ENCODE peak calls at places on chromosomes 7 and 10, in four cellular contexts. Z is PC-9, O is uterus, R is Peyer's patch. D is an unnamed sample.

GRCh38 chr7:45874408-45875131 is 1.7 kb upstream of the CCDC201 start:
- DNase-seq in Z (peak; percentile 82), O (no peak), R (no peak), D (no peak)

GRCh38 chr7:114819629-114820362 is 102.1 kb upstream of the MDFIC start:
- DNase-seq in Z (peak; percentile 94), O (no peak), R (no peak), D (no peak)

GRCh38 chr7:26008428-26008827 is 143.6 kb upstream of the NFE2L3 start:
- DNase-seq in Z (peak; percentile 25), O (no peak), R (no peak), D (no peak)

GRCh38 chr10:34813626-34814227 is 1.4 kb downstream of the PARD3 start:
- DNase-seq in Z (peak; percentile 47), O (no peak), R (no peak), D (no peak)

GRCh38 chr7:93943816-93944540 is 22.4 kb downstream of the GNG11 start:
- DNase-seq in Z (no peak), O (no peak), R (no peak), D (no peak)

GRCh38 chr10:130466271-130466997 is 330.2 kb downstream of the GLRX3 start:
- DNase-seq in Z (no peak), O (no peak), R (no peak), D (no peak)

GRCh38 chr10:96616961-96617360 is 30.1 kb upstream of the TM9SF3 start:
- DNase-seq in Z (no peak), O (no peak), R (no peak), D (no peak)

GRCh38 chr10:78910886-78911285 is 157.9 kb upstream of the ZMIZ1 start:
- DNase-seq in Z (no peak), O (no peak), R (peak; percentile 37), D (no peak)

GRCh38 chr7:39951156-39951942 is 1.3 kb downstream of the CDK13 start:
- DNase-seq in Z (peak; percentile 59), O (peak; percentile 41), R (peak; percentile 74), D (peak; percentile 70)

GRCh38 chr7:105920766-105921165 is 42.3 kb upstream of the CDHR3 start:
- DNase-seq in Z (no peak), O (no peak), R (no peak), D (no peak)

GRCh38 chr7:148754912-148755311 is 56.2 kb downstream of the CUL1 start:
- DNase-seq in Z (no peak), O (no peak), R (no peak), D (no peak)

GRCh38 chr7:2522780-2523433 is 3.3 kb downstream of the LFNG start:
- DNase-seq in Z (peak; percentile 92), O (no peak), R (peak; percentile 84), D (peak; percentile 69)

GRCh38 chr10:59126277-59126676 is 50.2 kb upstream of the PHYHIPL start:
- DNase-seq in Z (no peak), O (no peak), R (no peak), D (no peak)

GRCh38 chr7:156554488-156554887 is 86.1 kb upstream of the RNF32 start:
- DNase-seq in Z (no peak), O (no peak), R (no peak), D (no peak)

GRCh38 chr7:106927541-106927940 is 62.5 kb downstream of the PIK3CG start:
- DNase-seq in Z (no peak), O (no peak), R (no peak), D (no peak)

GRCh38 chr10:76311752-76312699 is 880.6 kb downstream of the LRMDA start:
- DNase-seq in Z (no peak), O (no peak), R (no peak), D (no peak)

GRCh38 chr7:116259821-116260440 is 49.6 kb downstream of the TES start:
- DNase-seq in Z (peak; percentile 82), O (no peak), R (no peak), D (no peak)

GRCh38 chr7:92953657-92954056 is 117.3 kb upstream of the CDK6 start:
- DNase-seq in Z (no peak), O (no peak), R (no peak), D (no peak)

GRCh38 chr10:32210306-32211045 is 136.5 kb downstream of the EPC1 start:
- DNase-seq in Z (no peak), O (no peak), R (no peak), D (peak; percentile 39)

GRCh38 chr7:13457790-13458189 is 531.7 kb downstream of the ETV1 start:
- DNase-seq in Z (no peak), O (no peak), R (no peak), D (no peak)

GRCh38 chr10:133326745-133327650 is 9.7 kb downstream of the CALY start:
- DNase-seq in Z (no peak), O (no peak), R (no peak), D (no peak)

GRCh38 chr7:141649865-141650499 is 52.0 kb downstream of the DENND11 start:
- DNase-seq in Z (peak; percentile 89), O (peak; percentile 51), R (no peak), D (no peak)

GRCh38 chr10:76306859-76307258 is 875.4 kb downstream of the LRMDA start:
- DNase-seq in Z (no peak), O (no peak), R (no peak), D (no peak)

GRCh38 chr7:4093035-4093434 is 589.1 kb upstream of the FOXK1 start:
- DNase-seq in Z (no peak), O (no peak), R (no peak), D (no peak)

GRCh38 chr10:118754132-118754555 is 626 bp downstream of the CACUL1 start:
- DNase-seq in Z (peak; percentile 42), O (no peak), R (peak; percentile 73), D (peak; percentile 85)

GRCh38 chr7:107946451-107946850 is 55.5 kb downstream of the DLD start:
- DNase-seq in Z (no peak), O (no peak), R (no peak), D (no peak)

GRCh38 chr7:155753446-155753965 is 58.8 kb downstream of the SHH start:
- DNase-seq in Z (no peak), O (no peak), R (no peak), D (no peak)

GRCh38 chr7:105097619-105098018 is 83.6 kb downstream of the KMT2E start:
- DNase-seq in Z (peak; percentile 60), O (no peak), R (no peak), D (no peak)

GRCh38 chr10:133484818-133485217 is 31.1 kb downstream of the SCART1 start:
- DNase-seq in Z (no peak), O (no peak), R (no peak), D (no peak)

GRCh38 chr7:12685550-12685949 is 1.9 kb upstream of the ARL4A start:
- DNase-seq in Z (no peak), O (peak; percentile 25), R (no peak), D (no peak)

GRCh38 chr7:158782638-158783490 is 46.4 kb downstream of the ESYT2 start:
- DNase-seq in Z (peak; percentile 64), O (peak; percentile 52), R (no peak), D (peak; percentile 50)

GRCh38 chr10:3239920-3240909 is 67.6 kb upstream of the PITRM1 start:
- DNase-seq in Z (no peak), O (no peak), R (no peak), D (no peak)
- TF ChIP-seq CTCF in Z (no peak), O (no peak), R (no peak), D (no peak)

GRCh38 chr7:233456-234035 is 41.2 kb downstream of the FAM20C start:
- DNase-seq in Z (no peak), O (no peak), R (no peak), D (no peak)
- H3K4me1 ChIP-seq in Z (peaks cover 45% of the 10 kb centered on the region), O (peaks cover 17% of the 10 kb centered on the region), R (no peaks in the 10 kb centered on the region), D (peaks cover 29% of the 10 kb centered on the region)

DNA sequence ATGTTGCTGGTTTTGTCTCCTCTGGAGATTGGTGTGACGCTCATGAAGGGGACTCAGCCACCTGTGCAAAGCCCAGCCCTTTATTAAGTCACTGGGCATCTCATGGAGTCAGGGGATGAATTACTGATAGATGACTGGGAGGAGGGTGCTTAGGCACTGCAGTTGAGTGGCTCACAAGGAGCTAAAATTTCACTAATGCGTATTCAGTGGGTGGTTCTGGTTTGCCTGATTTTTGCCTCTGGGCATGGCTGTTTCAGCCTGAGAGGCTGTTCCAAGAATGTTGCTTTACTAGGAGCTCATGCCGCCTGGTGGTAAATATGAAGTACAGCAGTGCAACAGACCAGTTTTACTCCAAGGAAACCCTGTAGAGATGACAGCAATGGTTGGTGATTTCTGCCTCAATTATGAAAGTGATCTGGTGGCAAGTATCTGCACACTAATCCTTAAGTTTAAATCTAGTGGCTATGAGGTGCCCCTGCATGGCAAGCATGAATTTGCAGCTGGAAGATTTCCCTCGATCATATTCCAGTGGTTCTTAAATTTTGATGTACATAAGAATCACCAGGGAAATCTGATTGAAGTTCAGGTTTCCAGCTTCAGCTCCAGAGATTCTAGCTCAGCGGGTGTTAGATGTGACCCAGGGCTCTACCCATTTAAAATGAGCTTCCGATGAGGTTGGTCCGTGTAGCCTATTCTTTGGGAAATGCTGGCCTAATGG is 19.9 kb downstream of the ACTA2 start:
- DNase-seq in Z (peak; percentile 79), O (peak; percentile 51), R (no peak), D (no peak)
- TF ChIP-seq CTCF in Z (peak; percentile 83), O (peak; percentile 93), R (peak; percentile 77), D (peak; percentile 85)

GRCh38 chr7:151225948-151226510 is 976 bp downstream of the ABCF2 start:
- DNase-seq in Z (no peak), O (no peak), R (no peak), D (no peak)

GRCh38 chr7:151226875-151227782 is at the start of gene ABCF2:
- DNase-seq in Z (peak; percentile 99), O (peak; percentile 99), R (peak; percentile 99), D (peak; percentile 99)

GRCh38 chr7:151228024-151228866 is 1.2 kb upstream of the ABCF2 start:
- DNase-seq in Z (peak; percentile 48), O (no peak), R (peak; percentile 49), D (peak; percentile 24)

GRCh38 chr7:151226560-151226874 is 488 bp downstream of the ABCF2 start:
- DNase-seq in Z (no peak), O (no peak), R (no peak), D (no peak)

GRCh38 chr7:151223728-151224127 is 3.3 kb downstream of the ABCF2 start:
- DNase-seq in Z (no peak), O (no peak), R (peak; percentile 20), D (no peak)
- H3K4me1 ChIP-seq in Z (peaks cover 20% of the 10 kb centered on the region), O (peaks cover 12% of the 10 kb centered on the region), R (peaks cover 12% of the 10 kb centered on the region), D (peaks cover 28% of the 10 kb centered on the region)

GRCh38 chr7:104098890-104099289 is 108.9 kb downstream of the ORC5 start:
- DNase-seq in Z (no peak), O (no peak), R (no peak), D (no peak)

GRCh38 chr7:104093127-104093526 is 103.7 kb upstream of the RELN start:
- DNase-seq in Z (no peak), O (no peak), R (no peak), D (no peak)

GRCh38 chr7:104096683-104097082 is 107.2 kb upstream of the RELN start:
- DNase-seq in Z (no peak), O (no peak), R (no peak), D (no peak)
- TF ChIP-seq CTCF in Z (no peak), O (no peak), R (no peak), D (no peak)

D was measured in left lung.